ENCODE peak calls at places on chromosome 2, in six cellular contexts. I is NCI-H345, S is ELR, T is KBM-7, X is Peyer's patch, C is HuH-7. Y is an unnamed sample.
A peak's percentile ranks its signal among the peaks of the same experiment; 100 is the strongest.

GRCh38 chr2:217248312-217248935 is 388.6 kb upstream of the TNP1 start:
- DNase-seq in C (no peak), S (no peak), T (peak; percentile 36), X (no peak), I (peak; percentile 92), Y (peak; percentile 35)

GRCh38 chr2:113080134-113080533 is 12.4 kb downstream of the IL1F10 start:
- DNase-seq in S (peak; percentile 40), X (no peak), I (no peak), C (peak; percentile 52), T (peak; percentile 61), Y (peak; percentile 47)

GRCh38 chr2:224347181-224348051 is 54.5 kb downstream of the FAM124B start:
- DNase-seq in S (peak; percentile 7), C (no peak), I (no peak), X (no peak), T (no peak), Y (peak; percentile 8)

GRCh38 chr2:121735520-121736074 is 1.1 kb downstream of the NIFK start:
- DNase-seq in T (peak; percentile 48), C (no peak), X (no peak), I (no peak), S (peak; percentile 15), Y (peak; percentile 25)

GRCh38 chr2:105929506-105929905 is 184.8 kb downstream of the NCK2 start:
- DNase-seq in X (peak; percentile 51), C (no peak), T (peak; percentile 37), S (no peak), I (peak; percentile 17), Y (no peak)

GRCh38 chr2:71786291-71787107 is 333.1 kb downstream of the DYSF start:
- DNase-seq in I (no peak), S (no peak), T (no peak), C (no peak), X (no peak), Y (no peak)

GRCh38 chr2:8654041-8654440 is 27.8 kb upstream of the ID2 start:
- DNase-seq in I (no peak), C (no peak), T (no peak), X (no peak), S (no peak), Y (no peak)

GRCh38 chr2:55620123-55620779 is 2.8 kb upstream of the PPP4R3B start:
- DNase-seq in C (no peak), I (no peak), X (no peak), T (peak; percentile 37), S (peak; percentile 47), Y (peak; percentile 46)

GRCh38 chr2:86751778-86752177 is 31.7 kb downstream of the RMND5A start:
- DNase-seq in I (no peak), T (no peak), X (no peak), S (no peak), C (no peak), Y (no peak)

GRCh38 chr2:54551123-54551756 is 95.1 kb downstream of the SPTBN1 start:
- DNase-seq in S (no peak), T (no peak), C (no peak), X (no peak), I (no peak), Y (no peak)

GRCh38 chr2:241905716-241906376 is 36.3 kb downstream of the RTP5 start:
- DNase-seq in I (no peak), T (no peak), X (no peak), S (no peak), C (no peak), Y (no peak)

GRCh38 chr2:208406474-208407451 is at the start of gene PTH2R:
- DNase-seq in S (no peak), T (no peak), C (no peak), X (no peak), I (peak; percentile 88), Y (peak; percentile 19)

GRCh38 chr2:240852671-240853314 is 15.8 kb upstream of the AGXT start:
- DNase-seq in T (no peak), I (no peak), X (no peak), C (no peak), S (no peak), Y (no peak)

GRCh38 chr2:61978522-61978921 is 73.0 kb downstream of the COMMD1 start:
- DNase-seq in I (peak; percentile 14), C (no peak), T (peak; percentile 88), S (no peak), X (no peak), Y (no peak)

GRCh38 chr2:150732064-150732463 is 244.6 kb upstream of the RND3 start:
- DNase-seq in C (no peak), I (no peak), T (no peak), X (no peak), S (peak; percentile 82), Y (peak; percentile 89)

GRCh38 chr2:42028571-42029148 is 19.2 kb upstream of the PKDCC start:
- DNase-seq in S (no peak), I (no peak), C (no peak), X (no peak), T (peak; percentile 82), Y (no peak)

GRCh38 chr2:12253167-12253778 is 463.5 kb upstream of the TRIB2 start:
- DNase-seq in X (no peak), C (no peak), T (no peak), I (no peak), S (no peak), Y (peak; percentile 1)

GRCh38 chr2:3464401-3465005 is 54.8 kb downstream of the ADI1 start:
- DNase-seq in C (no peak), T (no peak), S (no peak), I (no peak), X (no peak), Y (no peak)

GRCh38 chr2:58731488-58731869 is 490.4 kb upstream of the FANCL start:
- DNase-seq in T (peak; percentile 99), C (no peak), S (no peak), I (no peak), X (no peak), Y (no peak)

GRCh38 chr2:105834931-105835330 is 90.2 kb downstream of the NCK2 start:
- DNase-seq in X (no peak), T (peak; percentile 84), C (no peak), S (no peak), I (no peak), Y (peak; percentile 5)

GRCh38 chr2:181517685-181518301 is 60.6 kb downstream of the ITGA4 start:
- DNase-seq in T (no peak), I (no peak), X (peak; percentile 33), S (no peak), C (no peak), Y (peak; percentile 39)

GRCh38 chr2:164523026-164523425 is 98.3 kb downstream of the GRB14 start:
- DNase-seq in C (no peak), S (peak; percentile 13), I (no peak), X (no peak), T (no peak), Y (peak; percentile 95)

GRCh38 chr2:176122633-176123482 is at the start of gene HOXD9:
- DNase-seq in X (peak; percentile 38), T (no peak), I (peak; percentile 67), C (no peak), S (peak; percentile 43), Y (peak; percentile 81)

GRCh38 chr2:11716689-11717321 is 29.6 kb upstream of the LPIN1 start:
- DNase-seq in C (peak; percentile 44), T (no peak), X (no peak), I (no peak), S (no peak), Y (no peak)

GRCh38 chr2:88159955-88160415 is 10.2 kb upstream of the THNSL2 start:
- DNase-seq in S (peak; percentile 72), T (peak; percentile 65), I (peak; percentile 77), X (peak; percentile 63), C (peak; percentile 80), Y (peak; percentile 71)

GRCh38 chr2:46548103-46548486 is 68.7 kb downstream of the TMEM247 start:
- DNase-seq in S (no peak), X (peak; percentile 48), C (no peak), T (peak; percentile 44), I (no peak), Y (peak; percentile 12)